ENCODE peak calls at places on chromosomes 11 and 22, in four cellular contexts. Q, M, J and G are unnamed samples. For H3K36me3, the result is how much of the 10 kb centered on the place peaks cover.

GRCh38 chr11:70736461-70736860 is 338.1 kb downstream of the CTTN start:
- DNase-seq in J (peak), M (no peak), Q (no peak), G (no peak)

GRCh38 chr11:113021111-113021510 is 59.9 kb downstream of the NCAM1 start:
- DNase-seq in J (no peak), Q (no peak), M (no peak), G (no peak)

GRCh38 chr11:30984827-30985226 is 384.7 kb downstream of the DCDC1 start:
- DNase-seq in M (no peak), J (no peak), Q (no peak), G (no peak)

GRCh38 chr11:61927501-61927900 is 10.1 kb upstream of the RAB3IL1 start:
- DNase-seq in M (no peak), J (no peak), Q (no peak), G (no peak)

GRCh38 chr11:123063396-123064267 is 1.7 kb upstream of the HSPA8 start:
- DNase-seq in J (no peak), M (peak), Q (no peak), G (no peak)

GRCh38 chr22:38987171-38987895 is 5.2 kb downstream of the APOBEC3B start:
- DNase-seq in J (peak), M (no peak), Q (no peak), G (no peak)

GRCh38 chr11:2390091-2390870 is 10.3 kb upstream of the TSSC4 start:
- DNase-seq in J (peak), M (no peak), Q (no peak), G (no peak)

GRCh38 chr22:40463017-40463631 is 92.7 kb downstream of the SGSM3 start:
- DNase-seq in J (no peak), Q (no peak), M (peak), G (no peak)

GRCh38 chr11:27532652-27533325 is 26.2 kb upstream of the LIN7C start:
- DNase-seq in J (no peak), M (no peak), Q (no peak), G (no peak)

GRCh38 chr11:35192347-35192746 is 53.4 kb downstream of the CD44 start:
- DNase-seq in M (peak), J (peak), Q (peak), G (no peak)

GRCh38 chr11:1260023-1260501 is 37.2 kb downstream of the MUC5B start:
- DNase-seq in Q (peak), J (no peak), M (no peak), G (no peak)

GRCh38 chr22:48719978-48720661 is 1107.6 kb downstream of the BRD1 start:
- DNase-seq in J (peak), M (no peak), Q (peak), G (no peak)
- TF ChIP-seq CTCF in J (no peak), M (no peak), Q (peak), G (no peak)

GRCh38 chr22:47539374-47539773 is 776.9 kb downstream of the TBC1D22A start:
- DNase-seq in Q (no peak), M (no peak), J (no peak), G (no peak)
- H3K4me3 ChIP-seq in Q (no peak), M (no peak), J (no peak), G (no peak)

GRCh38 chr11:72716788-72717435 is 35.3 kb downstream of the ARAP1 start:
- DNase-seq in M (peak), Q (no peak), J (no peak), G (no peak)
- H3K36me3 ChIP-seq in M (under half), Q (under half), J (under half), G (under half)

DNA sequence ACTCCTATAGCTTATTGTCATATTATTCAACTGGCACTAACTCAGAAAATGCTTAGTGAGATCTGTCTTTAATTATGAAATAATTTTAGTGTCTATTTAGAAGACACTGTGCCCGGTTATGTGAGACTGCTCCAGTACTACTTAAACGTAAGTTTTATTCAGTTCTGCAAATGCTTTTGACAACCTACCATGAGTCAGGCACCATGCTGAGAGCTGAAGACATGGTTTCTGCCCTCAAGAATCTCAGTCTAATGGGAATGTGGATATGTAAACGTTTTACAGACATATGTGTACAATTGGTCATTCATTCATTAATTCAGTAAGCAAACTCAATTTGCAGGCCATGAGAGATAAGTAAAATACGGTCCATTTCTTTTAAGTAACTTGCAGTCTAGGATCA is 40.0 kb downstream of the DCUN1D5 start:
- DNase-seq in Q (no peak), M (no peak), J (no peak), G (peak)
- TF ChIP-seq CTCF in Q (no peak), M (no peak), J (no peak), G (no peak)